ENCODE peak calls at places on chromosome 13, in five cellular contexts. Y is H9, A is mesenchymal stem cell, S is H1, P is IMR-90. D is an unnamed sample.

GRCh38 chr13:111536239-111536638 is 215.8 kb downstream of the TEX29 start:
- DNase-seq in A (no peak), P (no peak), Y (no peak), S (no peak), D (no peak)

GRCh38 chr13:58238972-58239773 is 607.6 kb downstream of the PCDH17 start:
- DNase-seq in Y (no peak), P (no peak), S (no peak), A (no peak), D (no peak)

GRCh38 chr13:106083620-106084350 is 451.7 kb downstream of the EFNB2 start:
- DNase-seq in A (peak), P (peak), Y (peak), S (no peak), D (no peak)

GRCh38 chr13:28394422-28394821 is 100.5 kb downstream of the FLT1 start:
- DNase-seq in Y (no peak), A (peak), S (no peak), P (peak), D (no peak)

GRCh38 chr13:43058318-43058674 is 34.9 kb downstream of the DNAJC15 start:
- DNase-seq in S (no peak), Y (peak), A (peak), P (peak), D (no peak)

GRCh38 chr13:76822691-76823267 is 63.4 kb downstream of the KCTD12 start:
- DNase-seq in A (peak), S (no peak), P (peak), Y (no peak), D (no peak)

GRCh38 chr13:58437436-58437835 is 805.9 kb downstream of the PCDH17 start:
- DNase-seq in A (no peak), Y (no peak), S (no peak), P (no peak), D (no peak)

GRCh38 chr13:38685974-38686571 is 804 bp upstream of the FREM2 start:
- DNase-seq in P (no peak), S (no peak), Y (peak), A (peak), D (peak)

GRCh38 chr13:31978021-31978420 is 53.6 kb upstream of the FRY start:
- DNase-seq in A (no peak), P (no peak), S (no peak), Y (no peak), D (no peak)

GRCh38 chr13:76012091-76012721 is 376.1 kb downstream of the LMO7 start:
- DNase-seq in A (peak), P (peak), S (no peak), Y (no peak), D (no peak)

DNA sequence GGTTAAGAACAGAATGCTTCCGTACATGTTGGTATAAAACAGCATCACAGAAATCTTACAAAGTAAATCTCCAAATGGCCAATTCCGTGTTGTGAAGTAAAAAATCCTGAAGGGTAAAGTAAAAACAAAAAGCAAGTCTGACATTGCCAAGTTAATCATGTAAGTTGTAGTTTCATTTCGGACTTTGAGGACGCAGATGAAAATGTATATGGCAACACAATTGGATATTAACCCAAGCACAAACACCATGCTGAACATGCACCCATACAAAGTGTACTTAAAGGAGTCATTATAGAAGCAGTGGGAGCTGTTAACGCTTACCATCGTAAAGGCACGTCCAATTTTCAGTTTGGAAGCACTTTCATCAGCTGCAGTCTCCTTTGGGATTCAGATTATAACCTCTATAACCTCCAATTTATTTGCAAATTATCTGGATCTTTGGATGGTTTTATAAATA is 785 bp downstream of the LPAR6 start:
- DNase-seq in P (peak), Y (no peak), A (peak), S (no peak), D (no peak)
- H4K8ac ChIP-seq in P (no peak), Y (no peak), A (no peak), S (no peak), D (no peak)

GRCh38 chr13:98083507-98083906 is 59.4 kb upstream of the FARP1 start:
- DNase-seq in A (peak), S (no peak), Y (no peak), P (peak), D (no peak)

GRCh38 chr13:98080280-98080679 is 62.6 kb upstream of the FARP1 start:
- DNase-seq in S (no peak), P (no peak), A (no peak), Y (no peak), D (no peak)

GRCh38 chr13:98089826-98090225 is 53.1 kb upstream of the FARP1 start:
- DNase-seq in S (no peak), Y (no peak), P (peak), A (no peak), D (no peak)

GRCh38 chr13:98089246-98089645 is 53.6 kb upstream of the FARP1 start:
- DNase-seq in Y (no peak), P (peak), A (peak), S (no peak), D (no peak)

DNA sequence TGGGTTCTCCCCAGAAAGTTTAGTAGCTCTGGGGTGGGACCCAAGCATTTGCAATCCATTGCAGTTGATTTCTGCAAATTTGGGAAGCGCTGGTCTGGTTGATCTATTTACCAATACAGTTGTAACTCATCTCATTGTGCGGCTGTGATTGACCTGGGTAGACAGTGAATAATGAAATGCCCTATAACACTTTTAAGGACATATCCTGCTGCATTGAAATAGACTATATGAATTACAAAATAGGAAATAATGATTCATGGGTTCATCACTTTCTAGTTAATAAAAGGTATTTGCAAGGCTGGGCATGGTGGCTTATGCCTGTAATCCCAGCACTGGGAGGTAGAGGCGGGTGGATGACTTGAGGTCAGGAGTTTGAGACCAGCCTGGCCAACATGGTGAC is 59.0 kb upstream of the FARP1 start:
- DNase-seq in A (no peak), P (peak), Y (no peak), S (no peak), D (no peak)
- H2AFZ ChIP-seq in A (no peak), P (no peak), Y (no peak), S (no peak), D (no peak)

GRCh38 chr13:100208596-100208995 is 119.7 kb downstream of the PCCA start:
- DNase-seq in P (peak), A (no peak), Y (no peak), S (no peak), D (no peak)
- H4K8ac ChIP-seq in P (no peak), A (no peak), Y (no peak), S (no peak), D (no peak)

DNA sequence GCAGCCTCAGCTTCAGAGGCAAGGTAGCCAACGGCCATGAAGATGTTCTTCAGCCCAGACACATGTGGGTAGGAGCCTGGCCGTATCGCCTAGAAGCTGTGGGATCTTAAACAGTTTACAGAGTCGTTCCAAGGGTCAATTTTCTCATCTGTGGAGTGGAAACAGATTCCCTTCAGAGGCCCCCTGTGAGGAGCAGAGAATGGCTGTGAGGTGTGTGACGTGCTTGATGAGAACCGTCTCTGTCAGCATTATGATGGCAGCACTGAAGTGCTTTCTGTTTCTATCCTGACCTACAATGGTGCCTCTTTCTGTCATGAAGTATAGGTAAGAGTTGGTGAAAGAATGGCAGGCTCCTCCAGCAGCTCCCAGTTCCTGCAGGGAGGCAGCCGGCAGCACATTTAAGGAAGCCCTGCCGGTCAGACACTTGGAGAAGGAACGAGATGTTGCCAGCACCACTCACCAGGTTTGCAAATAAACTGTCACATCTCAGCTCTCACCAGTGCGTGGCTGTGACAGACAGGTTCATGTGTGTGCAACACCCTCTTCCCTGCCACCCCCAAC is 277.3 kb downstream of the FOXO1 start:
- DNase-seq in P (no peak), Y (no peak), A (no peak), S (no peak), D (no peak)
- H2AFZ ChIP-seq in P (peak), Y (no peak), A (no peak), S (no peak), D (peak)

DNA sequence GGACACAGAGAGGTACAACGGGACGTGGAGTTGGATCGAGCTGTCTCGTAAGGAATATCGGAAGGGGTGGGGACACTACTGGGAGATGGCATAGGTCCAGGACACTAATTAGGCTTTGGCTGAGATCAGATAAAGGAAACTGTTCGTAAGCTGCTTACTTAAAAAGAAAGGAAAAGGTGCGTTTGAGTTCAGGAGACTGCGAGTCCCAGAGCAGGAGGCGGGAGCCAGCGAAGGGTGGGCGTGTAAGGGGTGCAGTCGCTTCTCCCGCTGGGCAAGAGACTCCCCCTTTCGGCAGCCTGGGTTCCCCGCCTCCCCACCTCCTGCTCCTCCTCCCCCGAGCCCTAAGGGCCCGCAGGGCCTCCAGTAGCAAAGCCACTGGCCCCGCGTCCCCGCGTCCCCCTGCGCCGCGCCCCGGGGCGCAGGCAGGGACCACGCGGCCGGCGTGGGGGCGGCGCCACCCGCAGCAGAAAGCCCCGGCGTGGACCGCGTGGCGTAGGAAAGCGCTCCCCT is 571 bp downstream of the ABCC4 start:
- DNase-seq in P (peak), Y (peak), S (no peak), A (peak), D (peak)
- H4K8ac ChIP-seq in P (peak), Y (no peak), S (peak), A (peak), D (no peak)

GRCh38 chr13:114140131-114140908 is 7.9 kb upstream of the RASA3 start:
- DNase-seq in A (no peak), Y (no peak), P (no peak), S (no peak), D (no peak)
- H2AFZ ChIP-seq in A (no peak), Y (no peak), P (no peak), S (no peak), D (no peak)

GRCh38 chr13:102395939-102396338 is 5.9 kb downstream of the FGF14 start:
- DNase-seq in Y (no peak), P (no peak), S (no peak), A (no peak), D (no peak)

GRCh38 chr13:102392810-102393209 is 9.0 kb downstream of the FGF14 start:
- DNase-seq in Y (no peak), A (no peak), P (no peak), S (no peak), D (no peak)

GRCh38 chr13:102395174-102395573 is 6.7 kb downstream of the FGF14 start:
- DNase-seq in Y (no peak), S (no peak), A (no peak), P (no peak), D (no peak)

GRCh38 chr13:102399791-102400618 is 1.8 kb downstream of the FGF14 start:
- DNase-seq in P (no peak), A (peak), Y (peak), S (no peak), D (no peak)

DNA sequence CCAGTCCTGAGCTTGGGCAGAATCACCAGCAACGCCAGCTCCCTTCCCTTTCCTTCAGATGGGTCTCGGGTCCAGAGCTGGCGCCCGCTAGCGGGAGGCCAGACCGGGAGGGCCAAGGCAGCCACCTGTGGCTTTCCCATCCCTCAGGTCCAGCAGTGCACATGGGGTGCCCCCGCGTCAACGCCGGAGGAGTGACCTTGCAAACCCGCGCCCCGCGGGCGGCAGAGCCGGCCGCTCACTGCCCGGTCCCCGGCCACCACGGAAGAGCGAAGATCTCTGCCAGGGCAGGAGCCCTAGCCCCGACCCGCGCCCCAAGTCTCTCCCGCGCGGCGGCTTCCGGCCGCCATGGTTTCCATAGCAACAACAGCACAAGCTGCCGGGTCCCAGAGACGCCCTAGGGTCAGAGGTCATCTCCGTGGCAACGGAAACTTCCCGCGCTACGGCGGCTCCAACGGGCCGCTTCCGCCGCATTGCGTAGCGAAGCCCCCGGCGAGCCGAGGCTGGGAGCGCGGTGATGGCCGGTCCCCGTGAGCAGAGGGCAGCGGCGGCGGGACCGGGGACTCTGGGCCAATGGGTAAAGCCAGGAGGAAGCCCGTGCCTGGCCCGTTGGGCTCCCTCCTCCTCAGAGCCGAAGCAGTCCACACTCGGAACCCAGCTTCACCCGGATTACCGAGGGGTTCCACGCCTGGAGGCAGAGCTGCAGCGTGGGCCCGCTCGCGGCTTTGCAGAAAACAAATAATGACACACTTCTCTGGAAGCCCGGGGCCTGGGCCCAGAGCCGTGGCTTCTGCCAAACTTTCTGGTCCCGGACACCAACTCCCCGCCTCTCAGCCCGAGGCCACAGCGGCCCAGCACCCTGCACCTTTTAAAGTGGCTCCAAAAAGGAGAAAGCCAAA is 7.4 kb downstream of the FGF14 start:
- DNase-seq in S (peak), A (peak), P (peak), Y (peak), D (peak)
- H4K8ac ChIP-seq in S (peak), A (peak), P (peak), Y (no peak), D (no peak)

DNA sequence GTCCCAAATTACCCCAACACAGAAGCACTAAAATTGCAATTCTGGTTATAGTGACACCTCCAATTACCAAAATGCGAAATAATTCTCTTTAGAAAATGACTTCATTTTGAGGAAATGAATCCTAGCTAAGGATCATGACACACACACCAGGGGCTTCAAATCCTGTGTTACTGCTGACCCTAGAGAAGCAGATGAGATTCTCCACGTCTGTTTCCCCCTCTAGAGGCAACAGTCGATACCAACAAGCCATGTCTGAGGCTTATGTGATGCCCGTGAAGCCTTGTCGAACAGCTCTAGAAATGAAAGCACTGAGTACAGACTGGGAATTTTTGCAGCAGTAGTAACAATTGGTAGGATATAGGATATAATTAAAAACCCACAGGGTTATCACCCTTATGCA is 153.6 kb upstream of the TMTC4 start:
- DNase-seq in A (no peak), P (no peak), S (peak), Y (peak), D (no peak)
- H2AFZ ChIP-seq in A (no peak), P (no peak), S (no peak), Y (no peak), D (peak)

GRCh38 chr13:53150568-53150967 is 122.0 kb downstream of the OLFM4 start:
- DNase-seq in P (no peak), A (no peak), S (no peak), Y (no peak), D (no peak)

GRCh38 chr13:53143757-53144320 is 115.2 kb downstream of the OLFM4 start:
- DNase-seq in P (no peak), Y (no peak), S (no peak), A (no peak), D (no peak)

GRCh38 chr13:53141336-53141735 is 112.7 kb downstream of the OLFM4 start:
- DNase-seq in P (no peak), S (no peak), A (no peak), Y (no peak), D (no peak)

GRCh38 chr13:53142301-53142700 is 113.7 kb downstream of the OLFM4 start:
- DNase-seq in P (peak), A (no peak), Y (no peak), S (no peak), D (no peak)

DNA sequence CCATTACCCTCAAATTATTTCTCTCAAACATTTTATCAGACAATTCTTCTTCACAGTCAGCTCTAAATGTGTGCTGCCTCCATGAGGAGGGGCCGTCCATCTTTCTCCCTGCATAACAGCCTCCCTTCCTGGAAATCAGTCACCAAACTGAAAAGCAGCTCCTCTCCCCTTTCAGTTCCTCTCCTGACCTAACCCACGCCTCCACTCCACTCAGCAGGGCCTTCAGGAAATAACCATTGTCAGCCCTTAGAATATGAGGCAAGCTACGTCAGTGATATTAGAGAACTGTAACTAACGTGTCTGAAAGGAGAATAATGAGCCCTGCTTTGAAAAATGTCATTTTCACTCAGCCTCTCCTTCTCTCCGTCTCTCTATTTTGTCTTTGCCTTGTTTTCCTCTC is 116.2 kb downstream of the OLFM4 start:
- DNase-seq in P (no peak), A (no peak), S (no peak), Y (no peak), D (no peak)
- H4K8ac ChIP-seq in P (no peak), A (no peak), S (no peak), Y (no peak), D (no peak)

DNA sequence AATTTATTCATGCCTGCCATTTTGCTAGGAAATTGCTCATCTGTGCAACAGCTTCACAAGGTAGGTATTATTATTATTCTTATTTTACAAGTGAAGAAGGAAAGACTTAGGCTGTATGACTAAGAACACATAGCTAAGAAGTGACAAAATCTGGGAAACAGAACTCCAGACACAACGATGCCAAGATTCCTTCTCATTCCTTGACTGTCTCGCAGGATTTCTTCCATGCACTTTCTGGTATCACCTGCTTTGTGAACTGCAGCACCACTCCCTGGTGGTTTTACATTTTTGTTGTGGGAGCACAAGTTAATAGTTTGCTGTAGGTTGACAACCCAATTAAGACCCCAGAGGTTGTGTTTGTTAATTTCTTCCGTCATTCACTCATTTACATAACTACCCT is 188.5 kb downstream of the LACC1 start:
- DNase-seq in Y (no peak), P (peak), S (no peak), A (no peak), D (no peak)
- H2AFZ ChIP-seq in Y (peak), P (no peak), S (peak), A (no peak), D (no peak)

D was measured in neuronal stem cell.